ENCODE peak calls at places on chromosomes 16 and 17, in ten cellular contexts. S, Y, N, H, P, L, F, J, M and T are unnamed samples.

GRCh38 chr16:22948603-22949368 is 134.8 kb downstream of the HS3ST2 start:
- DNase-seq in S (peak; percentile 71), Y (peak; percentile 43), N (peak; percentile 33), H (peak; percentile 39), P (peak; percentile 82), L (peak; percentile 75), F (peak; percentile 56), J (peak; percentile 2), M (peak; percentile 34), T (peak; percentile 59)

GRCh38 chr17:35002876-35003551 is 22.7 kb downstream of the LIG3 start:
- DNase-seq in S (no peak), Y (no peak), N (peak; percentile 12), H (peak; percentile 57), P (no peak), L (peak; percentile 37), F (no peak), J (peak; percentile 29), M (peak; percentile 76), T (peak; percentile 30)

GRCh38 chr17:4968916-4969550 is 1.4 kb upstream of the SPAG7 start:
- DNase-seq in S (peak; percentile 83), Y (peak; percentile 80), N (peak; percentile 95), H (no peak), P (no peak), L (peak; percentile 96), F (no peak), J (peak; percentile 85), M (peak; percentile 95), T (peak; percentile 95)

GRCh38 chr17:62855136-62855535 is 47.0 kb upstream of the MARCHF10 start:
- DNase-seq in S (no peak), Y (no peak), N (no peak), H (no peak), P (no peak), L (no peak), F (no peak), J (no peak), M (no peak), T (no peak)

GRCh38 chr17:71987634-71988033 is 133.2 kb upstream of the SOX9 start:
- DNase-seq in S (no peak), Y (peak; percentile 25), N (no peak), H (no peak), P (no peak), L (peak; percentile 22), F (no peak), J (no peak), M (peak; percentile 21), T (no peak)

GRCh38 chr17:28812980-28813377 is 29.6 kb downstream of the FAM222B start:
- DNase-seq in S (no peak), Y (no peak), N (no peak), H (no peak), P (no peak), L (peak; percentile 71), F (no peak), J (no peak), M (peak; percentile 71), T (peak; percentile 66)

GRCh38 chr17:49216953-49217650 is 6.6 kb downstream of the ABI3 start:
- DNase-seq in S (peak; percentile 74), Y (no peak), N (peak; percentile 29), H (peak; percentile 63), P (no peak), L (no peak), F (peak; percentile 81), J (no peak), M (no peak), T (no peak)

GRCh38 chr16:769934-770333 is 9.4 kb downstream of the MSLN start:
- DNase-seq in S (no peak), Y (no peak), N (no peak), H (no peak), P (no peak), L (no peak), F (no peak), J (no peak), M (no peak), T (no peak)

GRCh38 chr16:765488-765865 is 4.9 kb downstream of the MSLN start:
- DNase-seq in S (peak; percentile 70), Y (no peak), N (no peak), H (no peak), P (no peak), L (no peak), F (no peak), J (no peak), M (no peak), T (no peak)

GRCh38 chr17:49742256-49742655 is 21.7 kb downstream of the FAM117A start:
- DNase-seq in S (no peak), Y (no peak), N (peak; percentile 61), H (no peak), P (no peak), L (no peak), F (no peak), J (no peak), M (peak; percentile 34), T (peak; percentile 42)

GRCh38 chr17:75364078-75364477 is 41.4 kb downstream of the GRB2 start:
- DNase-seq in S (no peak), Y (peak; percentile 69), N (peak; percentile 72), H (no peak), P (no peak), L (peak; percentile 81), F (no peak), J (peak; percentile 48), M (peak; percentile 84), T (peak; percentile 76)

GRCh38 chr16:3028716-3029319 is 5.0 kb downstream of the THOC6 start:
- DNase-seq in S (peak; percentile 81), Y (no peak), N (no peak), H (no peak), P (no peak), L (no peak), F (no peak), J (no peak), M (no peak), T (no peak)

GRCh38 chr17:30091166-30091670 is 25.4 kb upstream of the NSRP1 start:
- DNase-seq in S (no peak), Y (no peak), N (no peak), H (no peak), P (no peak), L (no peak), F (no peak), J (no peak), M (no peak), T (no peak)

GRCh38 chr16:47731252-47731651 is 270.1 kb downstream of the PHKB start:
- DNase-seq in S (no peak), Y (peak; percentile 90), N (peak; percentile 69), H (no peak), P (no peak), L (peak; percentile 99), F (no peak), J (peak; percentile 97), M (peak; percentile 99), T (peak; percentile 77)

GRCh38 chr17:13462161-13462560 is 139.6 kb downstream of the HS3ST3A1 start:
- DNase-seq in S (no peak), Y (no peak), N (peak; percentile 45), H (no peak), P (no peak), L (peak; percentile 88), F (no peak), J (peak; percentile 55), M (peak; percentile 80), T (peak; percentile 10)

GRCh38 chr17:42163113-42163512 is 8.3 kb upstream of the RAB5C start:
- DNase-seq in S (no peak), Y (no peak), N (no peak), H (no peak), P (peak; percentile 18), L (no peak), F (no peak), J (no peak), M (no peak), T (no peak)

GRCh38 chr17:48012151-48012520 is 25.5 kb downstream of the COPZ2 start:
- DNase-seq in S (no peak), Y (no peak), N (no peak), H (peak; percentile 26), P (no peak), L (no peak), F (peak; percentile 66), J (no peak), M (no peak), T (no peak)
- H3K4me3 ChIP-seq in S (peak overlapping the region; percentile 3), Y (peak overlapping the region; percentile 54), N (peak overlapping the region; percentile 50), H (peak overlapping the region; percentile 58), P (no peak overlapping the region), L (peak overlapping the region; percentile 19), F (peak overlapping the region; percentile 40), J (peak overlapping the region; percentile 54), M (peak overlapping the region; percentile 29), T (peak overlapping the region; percentile 47)

GRCh38 chr16:87789437-87790277 is 23.9 kb upstream of the KLHDC4 start:
- DNase-seq in S (peak; percentile 87), Y (peak; percentile 65), N (peak; percentile 62), H (no peak), P (no peak), L (peak; percentile 81), F (no peak), J (peak; percentile 39), M (peak; percentile 86), T (peak; percentile 51)
- TF ChIP-seq CTCF in S (no peak), Y (no peak), N (no peak), H (no peak), P (no peak), L (no peak), F (no peak), J (no peak), M (no peak), T (no peak)

GRCh38 chr16:62967606-62968005 is 931.4 kb upstream of the CDH8 start:
- DNase-seq in S (no peak), Y (no peak), N (no peak), H (no peak), P (no peak), L (no peak), F (no peak), J (no peak), M (no peak), T (no peak)

GRCh38 chr16:62965831-62966230 is 929.6 kb upstream of the CDH8 start:
- DNase-seq in S (no peak), Y (no peak), N (no peak), H (no peak), P (no peak), L (no peak), F (no peak), J (no peak), M (no peak), T (no peak)

GRCh38 chr16:62966626-62967025 is 930.4 kb upstream of the CDH8 start:
- DNase-seq in S (no peak), Y (no peak), N (no peak), H (no peak), P (no peak), L (no peak), F (no peak), J (no peak), M (no peak), T (no peak)

DNA sequence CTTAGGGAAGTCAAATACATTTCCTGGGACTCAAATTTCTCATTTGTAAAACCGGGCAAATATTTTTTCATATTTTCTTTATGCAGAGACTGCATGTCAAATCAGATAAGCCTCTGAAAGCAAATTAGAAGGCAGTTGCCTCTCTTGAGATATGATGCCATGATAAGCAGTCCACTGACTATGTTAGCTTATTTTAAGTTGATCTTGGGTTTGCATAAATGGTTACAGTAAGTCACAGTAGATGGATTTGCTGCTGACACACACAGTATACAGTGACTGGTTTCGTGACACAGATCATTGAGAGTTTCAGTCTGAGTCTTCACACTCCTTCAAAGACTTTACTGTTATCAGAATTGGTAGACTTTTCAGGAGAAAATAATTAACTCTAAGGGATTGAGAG is 927.6 kb upstream of the CDH8 start:
- DNase-seq in S (no peak), Y (no peak), N (no peak), H (no peak), P (no peak), L (no peak), F (no peak), J (no peak), M (no peak), T (no peak)
- H3K4me3 ChIP-seq in S (no peak overlapping the region), Y (no peak overlapping the region), N (no peak overlapping the region), H (no peak overlapping the region), P (no peak overlapping the region), L (no peak overlapping the region), F (no peak overlapping the region), J (no peak overlapping the region), M (no peak overlapping the region), T (no peak overlapping the region)

GRCh38 chr17:60139438-60140285 is 10.1 kb upstream of the CA4 start:
- DNase-seq in S (peak; percentile 87), Y (peak; percentile 53), N (peak; percentile 73), H (peak; percentile 80), P (peak; percentile 12), L (peak; percentile 56), F (peak; percentile 84), J (peak; percentile 30), M (peak; percentile 58), T (peak; percentile 69)
- TF ChIP-seq CTCF in S (peak; percentile 73), Y (peak; percentile 85), N (peak; percentile 64), H (peak; percentile 72), P (peak; percentile 42), L (peak; percentile 52), F (peak; percentile 61), J (peak; percentile 80), M (peak; percentile 77), T (peak; percentile 75)